ENCODE peak calls at places on chromosomes 11 and 22, in five cellular contexts. B is PC-3, D is fibroblast of pulmonary artery, H is fibroblast of mammary gland, O is Karpas-422. C is an unnamed sample.

GRCh38 chr11:72229925-72230763 is 5.6 kb downstream of the INPPL1 start:
- DNase-seq in B (no peak), D (no peak), H (no peak), O (no peak), C (peak)

GRCh38 chr22:35334010-35334409 is 34.3 kb downstream of the TOM1 start:
- DNase-seq in B (no peak), D (no peak), H (no peak), O (no peak), C (no peak)

GRCh38 chr11:119741369-119742262 is 12.6 kb upstream of the NECTIN1 start:
- DNase-seq in B (peak), D (peak), H (no peak), O (peak), C (peak)

GRCh38 chr11:116835791-116836647 is 1.4 kb downstream of the APOA1 start:
- DNase-seq in B (peak), D (peak), H (peak), O (peak), C (peak)

GRCh38 chr11:93831343-93832082 is 18.9 kb downstream of the VSTM5 start:
- DNase-seq in B (no peak), D (no peak), H (no peak), O (no peak), C (no peak)

GRCh38 chr11:108654994-108655631 is 9.8 kb upstream of the DDX10 start:
- DNase-seq in B (peak), D (peak), H (peak), O (peak), C (no peak)

GRCh38 chr22:31055322-31056159 is 25.6 kb upstream of the SMTN start:
- DNase-seq in B (peak), D (peak), H (peak), O (no peak), C (no peak)

GRCh38 chr22:42214625-42215415 is 55.6 kb downstream of the TCF20 start:
- DNase-seq in B (no peak), D (no peak), H (no peak), O (no peak), C (no peak)

GRCh38 chr11:55497068-55497467 is 57.2 kb upstream of the OR4C15 start:
- DNase-seq in B (no peak), D (no peak), H (no peak), O (no peak), C (no peak)

GRCh38 chr11:39732002-39732401 is 1727.5 kb downstream of the LRRC4C start:
- DNase-seq in B (no peak), D (no peak), H (no peak), O (no peak), C (no peak)

GRCh38 chr22:39960791-39961746 is 872 bp downstream of the TMA7B start:
- DNase-seq in B (peak), D (peak), H (peak), O (no peak), C (peak)

GRCh38 chr11:134410766-134411165 is 1.3 kb downstream of the B3GAT1 start:
- DNase-seq in B (no peak), D (no peak), H (no peak), O (no peak), C (no peak)

GRCh38 chr11:1081601-1082311 is 7.1 kb downstream of the MUC2 start:
- DNase-seq in B (no peak), D (no peak), H (no peak), O (no peak), C (peak)

GRCh38 chr11:73570415-73571114 is 27.3 kb downstream of the FAM168A start:
- DNase-seq in B (peak), D (peak), H (peak), O (no peak), C (no peak)

GRCh38 chr11:131668867-131669780 is 298.7 kb downstream of the NTM start:
- DNase-seq in B (peak), D (peak), H (peak), O (peak), C (no peak)

GRCh38 chr11:112652786-112653390 is 308.3 kb upstream of the NCAM1 start:
- DNase-seq in B (no peak), D (peak), H (peak), O (no peak), C (no peak)

GRCh38 chr11:33913991-33914390 is 22.1 kb upstream of the LMO2 start:
- DNase-seq in B (no peak), D (no peak), H (no peak), O (no peak), C (no peak)

GRCh38 chr11:73578786-73579185 is 19.1 kb downstream of the FAM168A start:
- DNase-seq in B (no peak), D (no peak), H (no peak), O (no peak), C (no peak)

GRCh38 chr11:120133216-120134105 is 4.5 kb downstream of the TRIM29 start:
- DNase-seq in B (no peak), D (no peak), H (no peak), O (no peak), C (peak)

GRCh38 chr11:47691979-47692378 is 23.2 kb downstream of the AGBL2 start:
- DNase-seq in B (no peak), D (no peak), H (no peak), O (no peak), C (no peak)

GRCh38 chr11:108112059-108112458 is 9.3 kb upstream of the ACAT1 start:
- DNase-seq in B (peak), D (no peak), H (peak), O (no peak), C (no peak)

GRCh38 chr11:117511483-117511934 is 183.9 kb downstream of the CEP164 start:
- DNase-seq in B (no peak), D (no peak), H (no peak), O (no peak), C (no peak)

GRCh38 chr11:125626381-125626950 is 1.5 kb downstream of the CHEK1 start:
- DNase-seq in B (no peak), D (no peak), H (no peak), O (peak), C (no peak)

GRCh38 chr11:92589512-92589911 is 364.9 kb downstream of the FAT3 start:
- DNase-seq in B (no peak), D (no peak), H (no peak), O (no peak), C (no peak)

GRCh38 chr22:48950151-48950915 is 877.3 kb downstream of the BRD1 start:
- DNase-seq in B (no peak), D (no peak), H (no peak), O (no peak), C (peak)

GRCh38 chr11:78418584-78419211 is 1.1 kb upstream of the GAB2 start:
- DNase-seq in B (no peak), D (no peak), H (peak), O (peak), C (no peak)
- H3K4me3 ChIP-seq in B (peak), D (peak), H (peak), O (peak), C (peak)

GRCh38 chr22:23837911-23838685 is 708 bp downstream of the DERL3 start:
- DNase-seq in B (no peak), D (no peak), H (no peak), O (peak), C (peak)
- H3K4me3 ChIP-seq in B (no peak), D (no peak), H (no peak), O (peak), C (peak)

DNA sequence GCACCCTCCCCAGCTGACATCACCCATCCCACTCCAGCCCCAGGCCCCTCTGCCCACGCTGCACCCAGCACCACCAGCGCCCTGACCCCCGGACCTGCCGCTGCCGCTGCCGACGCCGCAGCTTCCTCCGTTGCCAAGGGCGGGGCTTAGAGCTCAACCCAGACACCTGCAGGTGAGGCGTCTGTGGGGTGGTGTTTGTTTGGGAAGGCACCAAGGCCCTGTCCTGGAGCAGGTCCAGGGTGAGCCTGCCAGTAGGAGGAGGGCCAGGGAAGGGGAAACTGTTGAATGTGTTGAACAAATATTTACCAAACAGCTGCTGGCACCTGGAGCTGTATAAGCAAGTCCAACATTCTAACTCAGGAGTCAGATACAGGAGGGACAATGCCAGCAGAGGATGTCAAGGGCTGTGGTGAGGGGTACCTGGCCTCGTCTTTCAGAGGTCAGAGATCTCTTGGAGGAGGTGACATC is 3.1 kb downstream of the VEGFB start:
- DNase-seq in B (peak), D (no peak), H (no peak), O (no peak), C (no peak)
- H3K4me3 ChIP-seq in B (peak), D (no peak), H (no peak), O (no peak), C (peak)

DNA sequence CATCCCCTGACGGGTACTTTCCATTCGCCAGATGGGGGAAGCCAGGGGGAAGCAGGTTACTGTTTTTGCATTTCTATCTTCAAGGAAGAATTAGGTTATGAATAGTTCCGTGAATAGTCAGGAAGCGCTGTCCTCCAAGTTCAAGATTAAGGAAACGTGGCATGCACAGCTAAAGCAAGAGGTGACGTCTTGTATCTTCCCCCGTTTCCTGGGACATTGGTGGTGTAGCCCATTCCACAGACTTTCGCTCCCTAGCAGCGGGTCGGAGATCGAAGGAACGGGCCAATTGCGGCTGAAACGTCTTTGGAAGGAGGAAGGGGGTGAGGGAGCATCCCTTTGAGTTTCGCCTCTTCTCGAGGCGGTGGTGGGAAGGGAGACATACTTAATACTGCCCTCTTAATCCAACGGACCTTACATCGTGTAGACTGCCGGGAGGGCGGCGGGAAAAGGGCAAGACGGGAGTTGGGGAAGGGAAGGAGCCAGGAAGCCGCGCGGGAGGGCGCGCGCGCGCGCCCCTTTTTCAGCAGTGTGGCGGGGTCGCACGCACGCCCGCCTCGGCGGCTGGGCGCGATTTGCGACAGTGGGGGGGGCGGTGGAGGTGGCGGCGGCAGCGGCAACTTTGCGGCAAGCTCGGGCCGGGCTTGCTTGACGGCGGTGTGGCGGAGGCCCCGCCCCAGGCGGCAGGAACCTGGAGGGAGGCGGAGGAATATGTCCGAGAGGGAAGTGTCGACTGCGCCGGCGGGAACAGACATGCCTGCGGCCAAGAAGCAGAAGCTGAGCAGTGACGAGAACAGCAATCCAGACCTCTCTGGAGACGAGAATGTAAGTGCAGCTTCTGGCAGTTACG is at the start of gene EED:
- DNase-seq in B (peak), D (peak), H (peak), O (peak), C (peak)
- H3K4me3 ChIP-seq in B (peak), D (peak), H (peak), O (peak), C (peak)

GRCh38 chr11:66619080-66619554 is 2.7 kb downstream of the RBM14 start:
- DNase-seq in B (no peak), D (peak), H (peak), O (no peak), C (no peak)
- H3K4me3 ChIP-seq in B (peak), D (peak), H (peak), O (peak), C (peak)

DNA sequence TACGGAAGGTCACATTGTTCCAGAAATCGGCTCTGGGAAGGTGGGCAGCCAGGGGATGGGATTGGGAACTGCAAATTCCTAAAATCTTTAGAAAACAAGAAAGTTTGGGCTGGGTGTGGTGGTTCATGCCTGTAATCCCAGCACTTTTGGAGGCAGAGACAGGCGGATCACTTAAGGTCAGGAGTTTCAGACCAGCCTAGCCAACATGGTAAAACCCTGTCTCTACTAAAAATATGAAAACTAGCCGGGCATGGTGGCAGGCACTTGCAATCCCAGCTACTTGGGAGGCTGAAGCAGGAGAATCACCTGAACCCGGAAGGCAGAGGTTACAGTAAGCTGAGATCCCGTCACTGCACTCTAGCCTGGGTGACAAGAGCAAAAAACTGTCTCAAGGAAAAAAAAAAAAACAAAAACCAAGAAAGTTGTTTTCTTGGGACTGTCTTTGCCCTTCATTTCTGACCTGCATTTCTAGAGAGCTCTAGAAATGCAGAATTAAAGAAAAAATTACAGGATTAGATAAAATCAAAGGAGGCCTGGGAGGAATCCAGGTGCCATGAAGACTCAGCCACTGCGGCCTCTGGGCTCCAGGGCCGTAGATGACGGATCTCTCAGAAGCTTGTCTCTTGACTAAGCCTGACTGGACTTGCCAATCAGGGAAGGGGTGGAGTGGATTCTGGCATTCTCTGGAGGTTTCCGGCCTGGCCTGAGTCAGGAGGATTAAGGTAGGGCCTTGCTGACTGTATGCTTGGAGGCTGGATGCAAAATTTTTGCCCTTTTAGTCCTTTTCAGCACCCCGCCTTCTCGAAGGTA is 5.3 kb upstream of the MALAT1 start:
- DNase-seq in B (peak), D (peak), H (peak), O (no peak), C (no peak)
- H3K4me3 ChIP-seq in B (no peak), D (no peak), H (peak), O (no peak), C (no peak)

C was measured in spleen.